ENCODE peak calls at places on chromosomes 11 and 22, in ten cellular contexts. I, C, M, Q, L, D, X, W, S and R are unnamed samples.
A peak's percentile ranks its signal among the peaks of the same experiment; 100 is the strongest.

GRCh38 chr22:24247564-24248344 is 2.9 kb upstream of the GGT5 start:
- DNase-seq in D (peak; percentile 18), L (peak; percentile 91), M (peak; percentile 92), W (peak; percentile 91), I (peak; percentile 7), X (peak; percentile 81), C (peak; percentile 90), S (no peak), Q (peak; percentile 49), R (peak; percentile 36)

GRCh38 chr11:47523491-47524199 is 29.3 kb downstream of the CELF1 start:
- DNase-seq in X (peak; percentile 71), C (no peak), M (no peak), Q (peak; percentile 44), I (no peak), L (peak; percentile 28), W (no peak), S (no peak), D (no peak), R (no peak)

GRCh38 chr22:47160141-47160541 is 397.7 kb downstream of the TBC1D22A start:
- DNase-seq in C (no peak), X (no peak), L (peak; percentile 10), M (no peak), Q (no peak), D (no peak), I (no peak), W (no peak), S (no peak), R (no peak)

GRCh38 chr11:540583-541432 is 3.5 kb downstream of the LRRC56 start:
- DNase-seq in W (no peak), I (no peak), C (no peak), X (no peak), D (no peak), L (no peak), S (no peak), Q (no peak), M (no peak), R (no peak)

GRCh38 chr11:1943977-1944376 is 3.2 kb upstream of the MRPL23 start:
- DNase-seq in Q (no peak), I (no peak), X (no peak), C (no peak), W (no peak), S (no peak), D (no peak), L (peak; percentile 8), M (peak; percentile 18), R (peak; percentile 55)

GRCh38 chr22:32619614-32620426 is 145.2 kb downstream of the FBXO7 start:
- DNase-seq in D (no peak), C (no peak), Q (no peak), M (peak; percentile 76), S (no peak), X (no peak), I (no peak), L (peak; percentile 54), W (no peak), R (no peak)

GRCh38 chr11:107384136-107384535 is 73.5 kb downstream of the CWF19L2 start:
- DNase-seq in D (no peak), C (no peak), X (no peak), I (no peak), M (no peak), L (no peak), W (no peak), S (no peak), Q (no peak), R (no peak)

GRCh38 chr11:10109836-10110235 is 184.2 kb downstream of the SBF2 start:
- DNase-seq in X (no peak), I (no peak), M (no peak), D (no peak), Q (no peak), S (no peak), C (no peak), L (no peak), W (no peak), R (no peak)

GRCh38 chr22:38632528-38632927 is 23.7 kb downstream of the FAM227A start:
- DNase-seq in S (no peak), D (no peak), C (no peak), Q (no peak), X (no peak), W (no peak), L (no peak), M (no peak), I (no peak), R (no peak)

GRCh38 chr11:26741036-26741435 is 19.2 kb upstream of the SLC5A12 start:
- DNase-seq in W (no peak), S (no peak), C (no peak), X (no peak), L (no peak), D (no peak), M (no peak), Q (no peak), I (peak; percentile 24), R (no peak)

GRCh38 chr11:15038963-15039362 is 34.4 kb upstream of the CALCB start:
- DNase-seq in L (no peak), Q (no peak), I (no peak), S (no peak), W (no peak), M (no peak), D (no peak), C (no peak), X (no peak), R (no peak)

GRCh38 chr11:9004310-9004945 is 627 bp upstream of the NRIP3 start:
- DNase-seq in D (no peak), W (peak; percentile 76), X (no peak), M (peak; percentile 29), Q (peak; percentile 11), S (peak; percentile 25), C (peak; percentile 22), L (no peak), I (no peak), R (no peak)